ENCODE peak calls at places on chromosomes 16 and 17, in five cellular contexts. Y is OCI-LY7, L is neural progenitor cell, I is PC-3, Z is GM23248. F is an unnamed sample. For H3K9me3, the result is how much of the 10 kb centered on the place peaks cover.

GRCh38 chr17:76382803-76383644 is 1.4 kb upstream of the SPHK1 start:
- DNase-seq in Y (no peak), L (peak), I (peak), Z (peak), F (peak)

GRCh38 chr16:75351183-75351582 is 82.1 kb downstream of the CFDP1 start:
- DNase-seq in Y (no peak), L (no peak), I (peak), Z (peak), F (no peak)

GRCh38 chr17:28394717-28395116 is 11.3 kb downstream of the SLC46A1 start:
- DNase-seq in Y (no peak), L (no peak), I (no peak), Z (peak), F (peak)

GRCh38 chr17:2957631-2958286 is 105.6 kb downstream of the OR1D5 start:
- DNase-seq in Y (no peak), L (no peak), I (no peak), Z (peak), F (no peak)

GRCh38 chr17:3635474-3636153 is 436 bp downstream of the SHPK start:
- DNase-seq in Y (no peak), L (no peak), I (peak), Z (peak), F (peak)

GRCh38 chr16:54136276-54136625 is 150.3 kb downstream of the IRX3 start:
- DNase-seq in Y (no peak), L (no peak), I (peak), Z (peak), F (no peak)

GRCh38 chr16:55699616-55700015 is 43.8 kb downstream of the SLC6A2 start:
- DNase-seq in Y (no peak), L (no peak), I (no peak), Z (no peak), F (no peak)

GRCh38 chr16:25707982-25708583 is 16.3 kb downstream of the HS3ST4 start:
- DNase-seq in Y (peak), L (peak), I (peak), Z (peak), F (peak)

DNA sequence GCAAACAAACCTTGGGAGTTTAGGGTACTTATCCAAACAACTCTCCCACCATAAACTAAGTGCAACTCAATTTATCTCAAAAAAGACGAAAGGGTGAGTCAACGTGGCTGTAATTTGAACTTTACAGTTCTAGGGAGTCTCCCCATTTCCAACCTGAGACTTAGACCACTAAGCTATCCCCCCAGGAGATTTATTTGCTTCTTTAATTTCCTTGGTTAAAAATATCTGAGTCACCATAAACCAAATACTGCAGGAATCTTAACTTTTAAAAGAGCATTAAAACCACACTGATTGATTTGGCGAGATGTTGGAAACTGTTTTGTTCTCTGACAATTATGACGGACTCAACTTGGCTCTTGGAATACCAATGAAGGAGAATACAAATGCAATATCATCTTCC is 299.3 kb upstream of the SOX9 start:
- DNase-seq in Y (no peak), L (no peak), I (peak), Z (no peak), F (no peak)
- TF ChIP-seq EZH2phosphoT487 in Y (no peak), L (no peak), I (no peak), Z (no peak), F (no peak)

GRCh38 chr17:62705781-62706597 is 78.5 kb downstream of the MRC2 start:
- DNase-seq in Y (no peak), L (peak), I (no peak), Z (no peak), F (no peak)
- H3K9me3 ChIP-seq in Y (under half), L (under half), I (under half), Z (under half), F (under half)

DNA sequence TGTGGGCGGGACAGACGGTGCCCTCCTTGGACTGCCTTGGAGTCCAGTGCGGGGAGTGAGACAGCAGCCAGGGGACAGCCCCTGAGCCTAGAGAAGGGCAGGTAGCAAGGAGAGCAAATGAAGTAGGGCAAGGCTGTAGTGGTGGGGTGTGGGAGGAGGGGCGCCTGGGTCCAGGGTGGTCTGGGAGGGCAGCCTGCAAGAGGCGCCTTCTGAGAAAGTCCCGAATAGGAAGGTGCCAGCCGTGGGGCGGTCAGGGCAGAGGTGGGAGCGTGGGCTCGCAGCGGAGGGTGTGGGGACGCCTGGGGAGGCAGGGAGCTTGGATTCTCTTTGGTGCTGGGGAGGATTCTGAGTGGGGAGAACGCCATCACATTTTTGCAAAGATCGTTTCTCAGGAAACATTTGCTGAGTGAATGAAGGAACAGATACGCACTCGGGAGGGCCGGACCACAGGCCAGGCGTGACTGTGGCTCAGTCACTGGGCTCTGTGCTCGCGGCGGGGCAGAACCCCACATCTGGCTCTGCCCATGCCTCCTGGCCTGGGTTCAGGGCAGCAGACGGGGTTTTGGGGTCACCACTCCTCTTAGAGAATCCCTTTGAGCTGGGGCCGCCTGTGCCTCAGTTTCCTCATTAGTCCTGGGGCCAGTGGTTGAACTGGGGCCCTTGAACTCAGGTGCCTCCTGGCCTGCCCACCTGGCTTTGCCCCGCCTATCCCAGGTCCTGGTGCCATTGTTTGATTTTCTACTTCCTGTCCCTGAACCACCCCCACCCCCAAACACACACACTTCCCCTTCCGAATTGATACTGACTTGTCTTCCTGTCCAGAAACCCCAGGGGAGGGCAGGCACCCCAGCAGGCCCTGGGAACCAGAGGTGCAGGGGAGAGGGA is 4.2 kb downstream of the SNN start:
- DNase-seq in Y (peak), L (no peak), I (no peak), Z (no peak), F (no peak)
- H3K4me3 ChIP-seq in Y (peak), L (no peak), I (no peak), Z (no peak), F (no peak)

GRCh38 chr17:82740906-82741759 is 5.7 kb downstream of the FN3K start:
- DNase-seq in Y (peak), L (no peak), I (no peak), Z (peak), F (peak)
- TF ChIP-seq EZH2phosphoT487 in Y (no peak), L (no peak), I (no peak), Z (no peak), F (no peak)

GRCh38 chr17:30064738-30065137 is 51.9 kb upstream of the NSRP1 start:
- DNase-seq in Y (no peak), L (no peak), I (no peak), Z (no peak), F (no peak)
- H3K9me3 ChIP-seq in Y (under half), L (under half), I (under half), Z (under half), F (under half)

F was measured in hepatocyte.